ENCODE peak calls at places on chromosome 14, in seven cellular contexts. F, T, G, O, N, L and J are unnamed samples.

GRCh38 chr14:104559769-104560585 is 19.6 kb upstream of the C14orf180 start:
- DNase-seq in F (no peak), T (no peak), G (no peak), O (no peak), N (no peak), L (no peak), J (no peak)

GRCh38 chr14:51360592-51360991 is 120.5 kb downstream of the TMX1 start:
- DNase-seq in F (no peak), T (no peak), G (no peak), O (no peak), N (no peak), L (no peak), J (no peak)

GRCh38 chr14:74491952-74492351 is 1.2 kb downstream of the NPC2 start:
- DNase-seq in F (no peak), T (no peak), G (no peak), O (no peak), N (peak), L (no peak), J (no peak)

GRCh38 chr14:23568021-23568599 is 519 bp upstream of the AP1G2 start:
- DNase-seq in F (no peak), T (no peak), G (no peak), O (no peak), N (no peak), L (peak), J (no peak)

GRCh38 chr14:58977366-58977765 is 211.1 kb upstream of the DAAM1 start:
- DNase-seq in F (no peak), T (no peak), G (no peak), O (no peak), N (no peak), L (no peak), J (no peak)

GRCh38 chr14:38357557-38357956 is 101.7 kb upstream of the CLEC14A start:
- DNase-seq in F (no peak), T (no peak), G (no peak), O (peak), N (no peak), L (no peak), J (peak)

GRCh38 chr14:104731925-104732294 is 7.9 kb downstream of the ADSS1 start:
- DNase-seq in F (no peak), T (no peak), G (no peak), O (no peak), N (no peak), L (no peak), J (no peak)

GRCh38 chr14:75372260-75372659 is 55.6 kb upstream of the JDP2 start:
- DNase-seq in F (peak), T (no peak), G (no peak), O (peak), N (no peak), L (no peak), J (no peak)

GRCh38 chr14:61308198-61308597 is 13.2 kb upstream of the PRKCH start:
- DNase-seq in F (no peak), T (no peak), G (no peak), O (no peak), N (no peak), L (no peak), J (no peak)

GRCh38 chr14:72500234-72500838 is 393.6 kb downstream of the DPF3 start:
- DNase-seq in F (no peak), T (no peak), G (no peak), O (no peak), N (peak), L (no peak), J (no peak)

GRCh38 chr14:104076743-104077142 is 8.8 kb upstream of the ASPG start:
- DNase-seq in F (no peak), T (no peak), G (no peak), O (no peak), N (no peak), L (no peak), J (no peak)

GRCh38 chr14:24273422-24273998 is 2.1 kb upstream of the RABGGTA start:
- DNase-seq in F (no peak), T (no peak), G (no peak), O (no peak), N (peak), L (no peak), J (no peak)

GRCh38 chr14:105927661-105928060 is 401.3 kb downstream of the TMEM121 start:
- DNase-seq in F (no peak), T (no peak), G (no peak), O (no peak), N (no peak), L (peak), J (no peak)

GRCh38 chr14:104881369-104881979 is 16.4 kb downstream of the CEP170B start:
- DNase-seq in F (no peak), T (peak), G (peak), O (no peak), N (no peak), L (no peak), J (no peak)

GRCh38 chr14:95490127-95490526 is 26.3 kb downstream of the SYNE3 start:
- DNase-seq in F (no peak), T (no peak), G (no peak), O (no peak), N (no peak), L (no peak), J (no peak)

GRCh38 chr14:20719777-20720176 is 25.9 kb upstream of the EDDM3A start:
- DNase-seq in F (no peak), T (peak), G (no peak), O (no peak), N (peak), L (no peak), J (no peak)

DNA sequence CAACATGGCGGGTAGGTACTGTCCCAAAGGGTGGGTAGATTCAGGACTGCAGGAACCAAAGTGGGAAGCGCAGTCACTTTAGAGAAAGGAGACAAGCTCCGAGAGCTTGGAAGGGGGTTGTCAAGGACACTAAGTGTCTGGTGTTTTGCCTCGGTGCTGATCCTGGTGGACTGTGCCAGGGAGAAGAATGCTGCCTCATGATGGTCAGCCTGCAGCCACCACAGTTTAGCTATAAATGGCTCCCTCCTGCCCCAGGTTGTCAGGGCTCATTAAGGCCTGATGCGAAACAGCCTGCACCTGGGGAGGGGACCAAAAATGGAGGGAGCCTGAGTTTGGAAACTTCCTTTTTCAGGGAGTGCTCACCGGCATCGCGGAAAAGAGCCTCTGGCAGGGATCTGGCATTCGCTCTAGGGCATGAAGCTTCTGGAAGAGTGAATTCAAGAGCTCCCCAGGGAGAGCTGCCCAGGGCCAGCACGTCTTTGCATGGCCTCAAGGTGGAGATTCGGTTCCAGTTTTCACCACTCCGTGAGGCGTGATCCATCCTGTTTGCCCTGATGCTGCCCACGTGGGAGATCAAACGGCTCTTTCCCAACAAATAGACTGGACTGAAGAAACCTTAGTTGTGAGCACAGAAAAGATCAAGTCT is 164.0 kb downstream of the FOXN3 start:
- DNase-seq in F (no peak), T (no peak), G (no peak), O (no peak), N (no peak), L (no peak), J (no peak)
- TF ChIP-seq CTCF in F (no peak), T (no peak), G (no peak), O (peak), N (no peak), L (no peak), J (no peak)

GRCh38 chr14:54488646-54489317 is at the start of gene GMFB:
- DNase-seq in F (peak), T (peak), G (peak), O (peak), N (peak), L (peak), J (peak)
- TF ChIP-seq CTCF in F (peak), T (peak), G (peak), O (peak), N (peak), L (no peak), J (peak)

GRCh38 chr14:35965425-35965824 is 139.3 kb downstream of the BRMS1L start:
- DNase-seq in F (no peak), T (no peak), G (no peak), O (no peak), N (no peak), L (no peak), J (no peak)

GRCh38 chr14:35961697-35962274 is 135.6 kb downstream of the BRMS1L start:
- DNase-seq in F (no peak), T (no peak), G (no peak), O (no peak), N (no peak), L (no peak), J (no peak)

GRCh38 chr14:35959835-35960234 is 133.7 kb downstream of the BRMS1L start:
- DNase-seq in F (no peak), T (no peak), G (no peak), O (no peak), N (no peak), L (no peak), J (no peak)

GRCh38 chr14:35964736-35965135 is 138.6 kb downstream of the BRMS1L start:
- DNase-seq in F (no peak), T (no peak), G (no peak), O (no peak), N (no peak), L (no peak), J (no peak)

DNA sequence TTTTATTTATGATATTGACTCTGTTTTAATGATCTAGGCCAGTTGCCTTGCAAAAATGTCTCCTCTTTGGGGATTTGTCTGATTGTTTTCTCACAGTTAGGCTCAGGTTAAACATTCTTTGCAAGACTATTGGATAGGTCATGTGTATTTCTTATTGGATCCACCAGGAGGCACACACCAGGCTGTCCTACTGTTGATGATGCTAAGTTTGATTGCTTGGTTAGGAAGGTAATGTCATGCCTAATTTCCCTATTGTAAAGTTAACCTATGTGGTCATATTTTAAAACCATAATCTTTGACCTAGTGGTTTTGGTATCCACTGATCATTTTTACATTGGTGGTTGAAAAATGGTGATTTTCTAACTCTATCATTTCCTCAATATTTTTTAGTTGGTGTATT is 137.1 kb downstream of the BRMS1L start:
- DNase-seq in F (no peak), T (no peak), G (no peak), O (no peak), N (no peak), L (no peak), J (no peak)
- TF ChIP-seq CTCF in F (no peak), T (no peak), G (no peak), O (peak), N (peak), L (no peak), J (peak)

GRCh38 chr14:76497550-76498484 is 121.9 kb downstream of the ESRRB start:
- DNase-seq in F (no peak), T (no peak), G (no peak), O (no peak), N (no peak), L (no peak), J (no peak)
- TF ChIP-seq CTCF in F (no peak), T (no peak), G (no peak), O (no peak), N (no peak), L (no peak), J (no peak)

DNA sequence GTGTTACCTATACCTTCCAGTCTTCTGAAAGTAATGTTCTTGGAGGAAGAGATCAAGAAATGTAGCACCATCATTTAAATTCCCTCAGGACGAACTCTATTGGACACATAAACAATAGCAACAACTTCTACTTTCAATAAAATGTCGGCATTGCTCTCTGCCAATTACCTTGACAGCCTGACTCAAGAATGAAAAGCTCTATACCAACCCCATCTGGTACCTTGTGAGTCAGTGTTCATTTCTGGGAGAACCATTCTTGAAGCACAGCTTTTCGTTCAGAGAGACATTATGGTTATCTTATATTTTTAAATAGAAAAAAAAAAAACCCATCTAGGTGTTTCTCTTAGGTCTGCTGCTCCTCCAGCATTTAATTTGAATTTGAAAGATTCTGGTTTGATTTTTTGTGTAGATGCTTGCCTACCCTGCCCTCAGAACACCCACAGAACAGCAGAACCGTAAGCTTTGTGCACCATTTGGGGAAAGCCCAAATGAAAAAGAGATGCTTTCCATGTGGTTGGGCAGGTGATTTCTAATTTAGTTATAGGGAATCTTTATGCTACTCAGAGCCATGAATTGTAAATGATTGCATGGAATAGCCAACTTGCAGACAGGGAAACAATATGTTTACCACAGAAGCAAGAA is 156.0 kb downstream of the SAMD4A start:
- DNase-seq in F (no peak), T (no peak), G (no peak), O (peak), N (peak), L (no peak), J (no peak)
- TF ChIP-seq CTCF in F (no peak), T (no peak), G (no peak), O (peak), N (peak), L (no peak), J (peak)

DNA sequence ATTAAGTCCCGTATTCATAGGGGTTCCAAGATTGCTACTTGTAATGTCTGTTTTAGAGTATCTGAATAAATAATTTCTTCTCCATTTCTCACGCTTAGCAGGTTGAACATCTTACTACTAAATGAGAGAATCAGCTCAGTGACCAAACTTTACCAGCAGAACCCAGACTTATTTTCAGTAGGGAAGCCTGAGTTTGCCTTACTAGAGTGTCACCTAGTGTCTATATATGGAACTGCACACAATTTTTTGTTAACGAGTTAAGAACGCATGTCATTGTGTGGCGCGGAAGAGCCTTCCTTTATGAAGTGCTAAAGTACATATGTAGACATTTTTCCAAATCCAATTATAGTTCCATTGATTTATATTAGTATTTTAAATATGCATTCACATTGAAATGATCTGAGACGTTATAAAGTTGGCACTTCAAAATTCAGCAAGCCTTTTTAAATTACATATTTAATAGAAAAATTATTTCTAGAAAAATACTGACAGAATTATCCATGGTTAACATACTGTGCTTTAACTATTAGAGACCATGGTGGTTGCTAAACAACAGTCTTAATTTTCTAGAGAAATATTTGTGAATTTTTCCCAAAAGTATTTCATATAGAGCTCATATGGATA is 88.3 kb downstream of the RPS29 start:
- DNase-seq in F (no peak), T (peak), G (no peak), O (peak), N (peak), L (no peak), J (peak)
- TF ChIP-seq CTCF in F (peak), T (peak), G (peak), O (peak), N (peak), L (peak), J (peak)

GRCh38 chr14:97634786-97635185 is 837.6 kb downstream of the VRK1 start:
- DNase-seq in F (no peak), T (no peak), G (peak), O (no peak), N (no peak), L (no peak), J (no peak)
- TF ChIP-seq CTCF in F (no peak), T (no peak), G (no peak), O (no peak), N (no peak), L (no peak), J (no peak)

GRCh38 chr14:64771161-64771560 is 66.9 kb downstream of the PLEKHG3 start:
- DNase-seq in F (no peak), T (no peak), G (no peak), O (no peak), N (no peak), L (no peak), J (no peak)

GRCh38 chr14:64773577-64773976 is 69.4 kb downstream of the PLEKHG3 start:
- DNase-seq in F (no peak), T (no peak), G (no peak), O (no peak), N (no peak), L (no peak), J (no peak)

GRCh38 chr14:64773046-64773445 is 68.8 kb downstream of the PLEKHG3 start:
- DNase-seq in F (no peak), T (no peak), G (no peak), O (no peak), N (no peak), L (no peak), J (no peak)

GRCh38 chr14:64770751-64771150 is 66.5 kb downstream of the PLEKHG3 start:
- DNase-seq in F (no peak), T (no peak), G (no peak), O (no peak), N (no peak), L (no peak), J (no peak)

GRCh38 chr14:64772394-64772950 is 68.2 kb downstream of the PLEKHG3 start:
- DNase-seq in F (no peak), T (no peak), G (no peak), O (no peak), N (no peak), L (no peak), J (no peak)
- TF ChIP-seq CTCF in F (no peak), T (no peak), G (no peak), O (no peak), N (peak), L (no peak), J (no peak)

GRCh38 chr14:68921666-68922065 is 57.4 kb downstream of the ACTN1 start:
- DNase-seq in F (no peak), T (no peak), G (no peak), O (no peak), N (no peak), L (no peak), J (no peak)
- TF ChIP-seq CTCF in F (no peak), T (no peak), G (no peak), O (peak), N (peak), L (no peak), J (no peak)